ENCODE peak calls at places on chromosomes 12 and 14, in six cellular contexts. A, W, B, X, J and M are unnamed samples.
A peak's percentile ranks its signal among the peaks of the same experiment; 100 is the strongest.

GRCh38 chr12:54134850-54135249 is 53.9 kb downstream of the SMUG1 start:
- DNase-seq in A (no peak), W (no peak), B (no peak), X (peak; percentile 54), J (no peak), M (no peak)

GRCh38 chr14:34502826-34503225 is 36.7 kb downstream of the EAPP start:
- DNase-seq in A (no peak), W (no peak), B (no peak), X (no peak), J (no peak), M (no peak)

GRCh38 chr12:120055231-120055630 is 61.3 kb downstream of the RAB35 start:
- DNase-seq in A (no peak), W (no peak), B (no peak), X (no peak), J (peak; percentile 83), M (no peak)

GRCh38 chr12:23898121-23898520 is 51.3 kb downstream of the SOX5 start:
- DNase-seq in A (no peak), W (no peak), B (no peak), X (no peak), J (no peak), M (no peak)

GRCh38 chr12:4910502-4911315 is 1.0 kb downstream of the KCNA1 start:
- DNase-seq in A (no peak), W (no peak), B (no peak), X (no peak), J (no peak), M (no peak)

GRCh38 chr12:34391771-34392581 is 369.7 kb downstream of the ALG10 start:
- DNase-seq in A (peak; percentile 11), W (peak; percentile 29), B (peak; percentile 20), X (peak; percentile 63), J (no peak), M (peak; percentile 8)

GRCh38 chr12:121451931-121452330 is 52.0 kb downstream of the RNF34 start:
- DNase-seq in A (no peak), W (no peak), B (no peak), X (no peak), J (no peak), M (no peak)

GRCh38 chr12:65720136-65720535 is 104.1 kb upstream of the HMGA2 start:
- DNase-seq in A (no peak), W (no peak), B (peak; percentile 66), X (no peak), J (peak; percentile 89), M (no peak)

GRCh38 chr12:129966086-129966640 is 62.3 kb upstream of the TMEM132D start:
- DNase-seq in A (no peak), W (no peak), B (no peak), X (no peak), J (no peak), M (no peak)

GRCh38 chr12:89326260-89327040 is 25.9 kb downstream of the DUSP6 start:
- DNase-seq in A (no peak), W (no peak), B (no peak), X (no peak), J (no peak), M (no peak)

GRCh38 chr14:44640416-44640815 is 133.3 kb upstream of the FSCB start:
- DNase-seq in A (no peak), W (no peak), B (no peak), X (no peak), J (no peak), M (no peak)

GRCh38 chr14:101105045-101105444 is 201.5 kb upstream of the RTL1 start:
- DNase-seq in A (no peak), W (no peak), B (no peak), X (no peak), J (no peak), M (no peak)

GRCh38 chr14:57052705-57053302 is 215.9 kb downstream of the EXOC5 start:
- DNase-seq in A (no peak), W (no peak), B (no peak), X (no peak), J (no peak), M (no peak)
- H3K27ac ChIP-seq in A (no peak overlapping the region), W (no peak overlapping the region), B (no peak overlapping the region), X (no peak overlapping the region), J (no peak overlapping the region), M (no peak overlapping the region)

GRCh38 chr12:11823593-11823992 is 174.1 kb downstream of the ETV6 start:
- DNase-seq in A (no peak), W (no peak), B (no peak), X (no peak), J (no peak), M (no peak)

GRCh38 chr12:11824069-11824468 is 174.6 kb downstream of the ETV6 start:
- DNase-seq in A (no peak), W (no peak), B (no peak), X (no peak), J (no peak), M (no peak)

GRCh38 chr12:11823043-11823442 is 173.6 kb downstream of the ETV6 start:
- DNase-seq in A (no peak), W (no peak), B (no peak), X (no peak), J (no peak), M (no peak)

GRCh38 chr12:11825278-11825677 is 175.8 kb downstream of the ETV6 start:
- DNase-seq in A (no peak), W (no peak), B (no peak), X (no peak), J (no peak), M (no peak)

DNA sequence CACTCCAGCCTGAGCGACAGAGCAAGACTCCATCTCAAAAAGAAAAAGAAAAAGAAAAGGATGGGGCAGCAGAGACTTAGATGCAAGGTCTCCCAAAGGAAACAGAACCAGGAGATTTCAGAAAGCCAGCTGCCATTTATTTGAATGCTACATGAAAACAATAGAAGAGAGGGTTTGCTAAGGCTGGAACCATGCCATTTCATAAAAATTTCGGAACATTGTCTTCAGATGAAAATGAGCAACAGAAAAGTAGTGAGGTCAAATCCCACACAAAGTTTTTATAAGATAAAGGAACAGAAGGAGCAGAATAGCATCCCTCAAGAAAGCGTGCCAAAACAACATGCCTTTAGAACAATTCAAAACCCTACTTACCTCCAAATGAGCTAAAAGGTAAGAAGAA is 175.3 kb downstream of the ETV6 start:
- DNase-seq in A (no peak), W (no peak), B (no peak), X (no peak), J (no peak), M (no peak)
- H3K4me1 ChIP-seq in A (peaks cover 20% of the 10 kb centered on the region), W (peaks cover 39% of the 10 kb centered on the region), B (no peaks in the 10 kb centered on the region), X (peaks cover 5% of the 10 kb centered on the region), J (peaks cover 16% of the 10 kb centered on the region), M (no peaks in the 10 kb centered on the region)

DNA sequence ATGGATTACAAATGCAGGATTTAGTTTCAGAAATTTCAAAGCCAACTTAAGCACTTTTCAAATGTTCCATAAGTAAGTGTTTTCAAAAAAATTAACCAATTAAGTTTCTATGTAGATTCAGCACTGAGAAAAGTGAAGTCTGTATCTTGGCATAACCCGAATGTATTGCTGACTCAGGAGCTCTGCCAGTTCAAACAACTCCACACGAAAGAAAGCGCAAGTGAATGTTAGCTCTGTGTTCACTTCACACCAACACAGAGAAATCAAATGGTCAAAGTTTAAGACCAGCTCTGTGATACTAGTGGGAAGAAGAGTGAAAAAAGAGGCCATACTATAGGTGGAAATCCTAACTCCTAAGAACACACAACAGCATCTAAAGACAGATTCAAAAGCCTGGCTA is 233.3 kb downstream of the MED13L start:
- DNase-seq in A (no peak), W (no peak), B (no peak), X (no peak), J (no peak), M (no peak)
- H3K27ac ChIP-seq in A (no peak overlapping the region), W (no peak overlapping the region), B (no peak overlapping the region), X (no peak overlapping the region), J (no peak overlapping the region), M (no peak overlapping the region)

GRCh38 chr14:95516554-95517209 is at the start of gene SYNE3:
- DNase-seq in A (peak; percentile 66), W (peak; percentile 73), B (no peak), X (peak; percentile 90), J (no peak), M (peak; percentile 76)
- H3K4me1 ChIP-seq in A (peaks cover 64% of the 10 kb centered on the region), W (peaks cover 78% of the 10 kb centered on the region), B (peaks cover 50% of the 10 kb centered on the region), X (peaks cover 2% of the 10 kb centered on the region), J (peaks cover 45% of the 10 kb centered on the region), M (no peaks in the 10 kb centered on the region)

DNA sequence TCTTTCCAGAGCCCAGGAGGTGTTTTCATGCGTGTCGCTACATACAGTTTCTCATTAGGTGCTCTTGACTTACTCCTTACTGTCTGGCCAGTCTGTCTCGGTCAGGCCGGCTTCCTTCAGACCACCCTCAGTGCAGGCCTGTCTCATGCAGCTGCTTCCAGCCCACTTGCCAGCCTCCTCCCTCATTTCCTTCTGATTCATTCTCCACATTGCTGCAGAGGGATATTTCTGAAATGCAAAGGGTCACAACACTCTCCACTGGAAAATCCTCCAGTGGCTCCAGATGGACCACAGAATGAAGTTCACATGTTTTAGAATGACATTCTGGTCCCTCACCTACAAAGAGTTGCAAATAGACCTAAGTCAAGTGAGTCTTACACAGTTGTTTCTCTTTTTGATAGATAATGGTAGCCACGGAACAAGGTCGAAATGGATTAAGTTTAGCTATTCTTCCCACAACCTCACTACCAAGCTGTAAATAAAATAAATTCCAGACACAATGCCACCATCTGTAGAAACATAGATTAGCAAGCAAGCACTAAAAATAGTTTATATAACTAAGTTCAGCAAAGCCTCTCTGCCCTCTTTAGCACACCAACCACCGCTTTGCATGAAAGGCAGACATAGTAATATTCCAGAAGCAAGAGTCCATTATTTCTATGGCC is 146.9 kb downstream of the ESR2 start:
- DNase-seq in A (no peak), W (no peak), B (no peak), X (no peak), J (no peak), M (no peak)
- H3K27ac ChIP-seq in A (no peak overlapping the region), W (no peak overlapping the region), B (no peak overlapping the region), X (no peak overlapping the region), J (no peak overlapping the region), M (no peak overlapping the region)

DNA sequence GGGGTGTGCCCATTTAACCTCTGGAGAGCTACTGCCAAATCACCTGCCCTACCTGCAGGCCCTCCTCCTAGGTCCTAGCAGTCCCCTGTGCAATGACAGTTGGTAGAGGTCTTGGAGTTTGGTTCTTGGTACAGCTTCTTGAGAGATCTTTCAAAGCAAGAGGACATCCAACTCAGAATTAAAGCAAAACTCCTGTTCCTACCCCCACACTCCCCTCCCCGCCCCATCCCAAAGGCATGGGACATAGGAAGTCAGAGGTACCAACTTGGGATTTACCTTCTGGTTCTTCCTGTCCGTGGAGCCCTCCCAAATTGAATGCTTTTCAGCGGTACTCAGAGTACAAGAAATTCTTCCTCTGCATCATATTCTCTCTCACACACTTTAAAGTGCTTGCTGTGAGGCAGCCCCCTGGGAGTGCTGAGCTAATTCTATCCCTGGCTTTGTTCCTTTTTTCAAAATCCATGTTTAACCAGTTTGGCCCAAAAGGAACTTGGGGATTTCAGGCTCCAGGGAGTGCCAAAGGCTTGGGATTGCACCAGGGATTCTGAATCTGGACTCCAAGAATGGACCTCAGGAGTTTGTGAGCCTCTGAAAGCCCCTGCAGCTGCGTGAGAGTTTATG is 40.8 kb downstream of the GALNT16 start:
- DNase-seq in A (no peak), W (no peak), B (peak; percentile 20), X (peak; percentile 47), J (no peak), M (no peak)
- H3K4me1 ChIP-seq in A (no peaks in the 10 kb centered on the region), W (no peaks in the 10 kb centered on the region), B (no peaks in the 10 kb centered on the region), X (no peaks in the 10 kb centered on the region), J (no peaks in the 10 kb centered on the region), M (no peaks in the 10 kb centered on the region)

DNA sequence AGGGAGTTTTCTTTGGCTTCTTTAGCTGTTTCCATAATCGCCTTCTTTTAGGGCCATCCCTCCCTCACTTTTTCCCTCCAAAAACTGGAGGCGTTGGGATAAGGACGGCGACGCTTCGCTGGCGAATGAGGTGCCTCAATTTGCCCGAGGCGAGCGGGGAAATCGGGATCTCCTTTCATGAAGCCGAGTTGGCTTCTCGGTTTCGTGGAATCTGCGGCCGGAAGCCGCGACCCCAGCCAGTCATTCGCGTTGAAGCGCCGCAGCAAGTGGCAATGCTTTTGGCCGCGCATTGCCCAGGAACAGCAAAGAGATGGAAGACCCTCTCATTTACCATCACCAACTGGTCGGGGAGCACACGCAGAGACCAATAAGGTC is 8.3 kb upstream of the SIX1 start:
- DNase-seq in A (no peak), W (no peak), B (no peak), X (no peak), J (no peak), M (no peak)
- H3K27ac ChIP-seq in A (no peak overlapping the region), W (peak overlapping the region; percentile 19), B (no peak overlapping the region), X (no peak overlapping the region), J (no peak overlapping the region), M (no peak overlapping the region)